ENCODE peak calls at places on chromosome 13, in seven cellular contexts. P, Z, G, M, K, D and W are unnamed samples. For H3K4me1, the result is how much of the 10 kb centered on the place peaks cover.

GRCh38 chr13:107650081-107650701 is 565.1 kb downstream of the LIG4 start:
- DNase-seq in Z (peak), M (peak), K (peak), D (no peak), P (no peak), G (peak), W (peak)

GRCh38 chr13:94656766-94657165 is 55.1 kb downstream of the GPR180 start:
- DNase-seq in G (no peak), D (no peak), K (no peak), M (peak), Z (no peak), P (no peak), W (no peak)

GRCh38 chr13:100662470-100663211 is 12.0 kb downstream of the TMTC4 start:
- DNase-seq in M (no peak), D (no peak), Z (no peak), P (no peak), K (no peak), G (no peak), W (no peak)

GRCh38 chr13:29832899-29833298 is 17.5 kb downstream of the UBL3 start:
- DNase-seq in M (no peak), K (no peak), Z (no peak), G (no peak), D (no peak), P (no peak), W (no peak)

GRCh38 chr13:32581177-32581786 is 5.0 kb upstream of the PDS5B start:
- DNase-seq in D (no peak), M (no peak), P (peak), K (no peak), G (no peak), Z (no peak), W (no peak)

GRCh38 chr13:44271915-44272341 is 101.7 kb upstream of the SERP2 start:
- DNase-seq in P (no peak), G (no peak), D (no peak), Z (peak), K (peak), M (peak), W (peak)

GRCh38 chr13:38490657-38491056 is 141.0 kb downstream of the UFM1 start:
- DNase-seq in P (no peak), Z (no peak), K (no peak), D (no peak), G (no peak), M (no peak), W (no peak)

GRCh38 chr13:94548382-94549240 is 47.3 kb downstream of the TGDS start:
- DNase-seq in K (peak), Z (no peak), G (peak), D (peak), P (no peak), M (no peak), W (no peak)

GRCh38 chr13:63435668-63436275 is 2020.1 kb upstream of the PCDH20 start:
- DNase-seq in D (no peak), Z (no peak), M (peak), G (no peak), P (no peak), K (no peak), W (no peak)

GRCh38 chr13:110228936-110229904 is 77.7 kb downstream of the COL4A1 start:
- DNase-seq in D (no peak), G (no peak), P (no peak), M (no peak), K (no peak), Z (no peak), W (no peak)

GRCh38 chr13:50645092-50645491 is 198.4 kb downstream of the DLEU7 start:
- DNase-seq in P (no peak), M (no peak), K (no peak), D (no peak), G (no peak), Z (no peak), W (no peak)

GRCh38 chr13:112067871-112068305 is 939 bp downstream of the SOX1 start:
- DNase-seq in Z (no peak), D (no peak), M (peak), K (no peak), P (no peak), G (no peak), W (no peak)

GRCh38 chr13:45479661-45480060 is 14.9 kb downstream of the COG3 start:
- DNase-seq in K (no peak), P (no peak), M (no peak), Z (no peak), G (no peak), D (no peak), W (no peak)

GRCh38 chr13:45473627-45474026 is 8.9 kb downstream of the COG3 start:
- DNase-seq in Z (no peak), D (no peak), M (peak), G (no peak), P (peak), K (no peak), W (peak)

GRCh38 chr13:45472171-45472705 is 7.5 kb downstream of the COG3 start:
- DNase-seq in D (no peak), P (no peak), K (no peak), Z (no peak), G (no peak), M (no peak), W (no peak)

GRCh38 chr13:45474584-45475454 is 10.1 kb downstream of the COG3 start:
- DNase-seq in K (no peak), G (no peak), D (no peak), P (no peak), Z (no peak), M (no peak), W (no peak)
- H3K4me1 ChIP-seq in K (under half), G (under half), D (under half), P (half or more), Z (under half), M (under half), W (under half)

DNA sequence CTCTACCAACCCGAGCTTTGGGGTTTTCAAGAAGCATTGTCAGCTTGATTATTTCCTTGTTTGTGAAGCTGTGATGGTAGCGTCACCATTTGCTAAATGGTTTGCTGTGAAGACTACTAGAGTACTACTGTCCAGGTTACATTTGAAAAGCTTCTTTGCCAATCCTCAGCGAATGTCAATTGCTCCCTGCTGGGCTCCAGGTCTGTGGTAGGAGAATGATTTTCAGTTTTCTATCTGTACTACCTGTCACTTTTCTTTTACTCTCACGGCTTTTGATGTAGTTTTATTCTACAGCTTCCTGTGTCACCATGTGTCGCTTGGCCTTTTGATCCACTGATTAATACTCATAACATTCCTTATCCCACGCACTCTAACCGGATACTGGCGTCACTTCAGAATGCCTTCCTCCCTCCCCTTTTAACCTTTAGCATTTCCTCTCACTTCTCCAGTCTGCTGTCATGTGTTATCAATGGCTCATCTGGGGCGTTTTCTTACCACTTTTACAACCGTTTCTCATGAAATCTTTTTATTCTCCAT is 7.5 kb upstream of the GPR183 start:
- DNase-seq in P (peak), D (no peak), Z (no peak), K (no peak), G (no peak), M (no peak), W (no peak)
- H3K4me1 ChIP-seq in P (half or more), D (under half), Z (under half), K (under half), G (under half), M (under half), W (under half)

DNA sequence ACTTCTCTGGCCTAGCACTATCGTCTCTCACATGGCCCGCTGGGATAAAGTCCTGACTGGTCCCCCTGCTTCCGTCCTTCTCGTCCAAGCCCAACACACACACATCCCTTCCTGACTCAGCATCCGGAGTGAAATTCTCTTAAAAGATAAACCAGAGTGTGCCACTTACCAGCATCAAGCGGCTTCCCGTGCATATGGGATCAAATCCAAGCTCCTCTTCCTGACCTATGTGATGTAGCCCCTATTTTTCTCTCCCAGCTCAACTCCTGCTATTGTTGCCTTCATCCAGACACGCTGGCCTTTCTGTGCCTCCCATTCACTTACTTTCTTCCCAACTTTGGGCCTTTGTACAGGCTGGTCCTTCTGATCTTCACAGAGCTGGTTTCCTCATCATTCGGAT is 530.4 kb downstream of the DIAPH3 start:
- DNase-seq in Z (no peak), M (no peak), P (no peak), G (peak), D (peak), K (no peak), W (no peak)
- H3K4me1 ChIP-seq in Z (under half), M (under half), P (under half), G (under half), D (under half), K (under half), W (under half)

GRCh38 chr13:99000137-99000536 is 22.3 kb upstream of the DOCK9 start:
- DNase-seq in M (peak), D (no peak), P (no peak), G (no peak), K (no peak), Z (no peak), W (no peak)
- H3K4me1 ChIP-seq in M (under half), D (under half), P (half or more), G (half or more), K (under half), Z (under half), W (under half)

GRCh38 chr13:21934309-21934708 is 263.4 kb downstream of the FGF9 start:
- DNase-seq in D (no peak), M (no peak), P (no peak), K (no peak), Z (no peak), G (no peak), W (no peak)

GRCh38 chr13:21925720-21926119 is 254.8 kb downstream of the FGF9 start:
- DNase-seq in G (no peak), M (peak), Z (no peak), D (no peak), K (no peak), P (no peak), W (no peak)

GRCh38 chr13:21933001-21933400 is 262.1 kb downstream of the FGF9 start:
- DNase-seq in G (no peak), Z (no peak), K (no peak), P (no peak), M (no peak), D (no peak), W (no peak)

GRCh38 chr13:21924958-21925357 is 254.1 kb downstream of the FGF9 start:
- DNase-seq in M (no peak), D (no peak), P (no peak), G (no peak), K (no peak), Z (no peak), W (no peak)

GRCh38 chr13:21929400-21929799 is 258.5 kb downstream of the FGF9 start:
- DNase-seq in G (no peak), D (no peak), Z (no peak), M (peak), P (no peak), K (no peak), W (no peak)
- H3K4me1 ChIP-seq in G (under half), D (under half), Z (under half), M (under half), P (under half), K (under half), W (under half)

DNA sequence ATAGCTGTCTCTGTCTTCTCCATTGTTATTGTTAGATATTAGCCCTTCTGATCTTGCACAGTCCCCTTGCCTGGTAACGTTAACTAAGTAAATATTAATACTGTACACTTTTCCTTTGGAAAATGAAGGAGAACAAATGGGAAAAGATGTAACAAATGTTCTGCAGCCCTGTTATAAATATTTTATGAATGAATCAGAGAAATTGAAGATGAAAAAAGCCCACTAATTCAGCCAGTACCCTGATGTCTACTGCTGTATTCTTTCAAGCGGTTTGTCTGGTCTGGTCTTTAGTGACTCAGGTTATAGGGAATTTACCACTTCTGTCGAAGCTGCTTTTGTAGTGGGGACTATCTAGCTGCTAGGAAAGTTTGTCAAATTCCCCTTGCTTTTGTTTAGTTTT is 121.0 kb downstream of the COG6 start:
- DNase-seq in P (no peak), K (no peak), M (peak), G (no peak), Z (no peak), D (no peak), W (no peak)
- H3K4me1 ChIP-seq in P (under half), K (under half), M (under half), G (under half), Z (under half), D (under half), W (under half)

DNA sequence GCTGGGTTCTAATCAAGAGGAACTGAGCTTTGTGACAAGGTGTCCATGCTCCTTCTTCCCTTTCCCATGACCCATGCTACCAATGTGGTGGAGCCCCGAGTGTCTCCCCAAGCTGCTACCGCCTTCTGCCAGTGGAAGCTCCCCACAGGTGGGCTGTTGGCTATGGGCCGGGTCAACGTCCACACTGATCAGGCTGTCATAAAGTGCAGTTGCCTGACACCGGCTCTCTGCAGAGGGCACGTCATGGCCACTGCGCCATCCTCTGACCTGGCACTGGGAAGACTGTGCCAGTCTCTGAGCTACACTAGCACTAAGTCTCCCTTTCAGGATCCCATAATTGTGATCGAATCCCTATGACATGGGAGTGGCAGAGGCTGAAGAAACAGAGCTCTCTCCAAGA is 192.3 kb downstream of the USP12 start:
- DNase-seq in M (no peak), Z (no peak), G (no peak), P (no peak), K (no peak), D (no peak), W (no peak)
- H3K4me1 ChIP-seq in M (under half), Z (under half), G (under half), P (under half), K (under half), D (under half), W (under half)

GRCh38 chr13:37375724-37376123 is 222.8 kb downstream of the POSTN start:
- DNase-seq in Z (no peak), D (no peak), K (no peak), G (no peak), P (no peak), M (no peak), W (no peak)
- H3K4me1 ChIP-seq in Z (under half), D (under half), K (under half), G (under half), P (under half), M (under half), W (under half)